ENCODE peak calls at places on chromosomes 11 and 22, in eight cellular contexts. V is kidney, F is nephron progenitor cell, N is WTC11, Z is left lung, Q is ovary, L is testis, G is progenitor cell of endocrine pancreas. K is an unnamed sample.

GRCh38 chr11:130478204-130478701 is 29.8 kb downstream of the ADAMTS15 start:
- DNase-seq in V (peak; percentile 93), F (peak; percentile 50), N (no peak), Z (peak; percentile 56), Q (peak; percentile 89), L (peak; percentile 67), G (no peak), K (peak; percentile 87)

GRCh38 chr11:66743271-66743968 is 14.4 kb upstream of the SPTBN2 start:
- DNase-seq in V (peak; percentile 89), F (no peak), N (no peak), Z (peak; percentile 72), Q (no peak), L (no peak), G (no peak), K (no peak)

GRCh38 chr22:19082101-19082500 is 40.1 kb downstream of the DGCR2 start:
- DNase-seq in V (no peak), F (no peak), N (no peak), Z (no peak), Q (no peak), L (no peak), G (no peak), K (no peak)

GRCh38 chr22:20403779-20404140 is 9.8 kb downstream of the ZNF74 start:
- DNase-seq in V (no peak), F (no peak), N (no peak), Z (no peak), Q (no peak), L (no peak), G (no peak), K (no peak)

GRCh38 chr22:25482091-25482760 is 82.2 kb upstream of the GRK3 start:
- DNase-seq in V (no peak), F (no peak), N (no peak), Z (no peak), Q (no peak), L (peak; percentile 30), G (no peak), K (no peak)

GRCh38 chr11:11776714-11777113 is 65.1 kb upstream of the USP47 start:
- DNase-seq in V (no peak), F (no peak), N (no peak), Z (no peak), Q (no peak), L (no peak), G (no peak), K (no peak)

GRCh38 chr11:1969036-1969435 is 21.9 kb downstream of the MRPL23 start:
- DNase-seq in V (no peak), F (no peak), N (no peak), Z (no peak), Q (no peak), L (no peak), G (no peak), K (no peak)

GRCh38 chr11:34065505-34066203 is 14.1 kb downstream of the CAPRIN1 start:
- DNase-seq in V (no peak), F (no peak), N (peak; percentile 21), Z (no peak), Q (no peak), L (no peak), G (no peak), K (no peak)

GRCh38 chr11:59802639-59803176 is 7.9 kb downstream of the MRPL16 start:
- DNase-seq in V (no peak), F (no peak), N (no peak), Z (no peak), Q (peak; percentile 16), L (peak; percentile 41), G (no peak), K (no peak)
- TF ChIP-seq CTCF in V (peak; percentile 69), F (peak; percentile 50), N (peak; percentile 23), Z (peak; percentile 64), Q (peak; percentile 38), L (peak; percentile 65), G (peak; percentile 76), K (peak; percentile 75)

GRCh38 chr11:117843666-117844484 is 19.3 kb upstream of the FXYD2 start:
- DNase-seq in V (peak; percentile 90), F (peak; percentile 90), N (peak; percentile 84), Z (peak; percentile 73), Q (peak; percentile 78), L (peak; percentile 93), G (peak; percentile 74), K (peak; percentile 85)
- TF ChIP-seq CTCF in V (peak; percentile 100), F (peak; percentile 98), N (peak; percentile 99), Z (peak; percentile 100), Q (peak; percentile 94), L (peak; percentile 96), G (peak; percentile 89), K (peak; percentile 99)

DNA sequence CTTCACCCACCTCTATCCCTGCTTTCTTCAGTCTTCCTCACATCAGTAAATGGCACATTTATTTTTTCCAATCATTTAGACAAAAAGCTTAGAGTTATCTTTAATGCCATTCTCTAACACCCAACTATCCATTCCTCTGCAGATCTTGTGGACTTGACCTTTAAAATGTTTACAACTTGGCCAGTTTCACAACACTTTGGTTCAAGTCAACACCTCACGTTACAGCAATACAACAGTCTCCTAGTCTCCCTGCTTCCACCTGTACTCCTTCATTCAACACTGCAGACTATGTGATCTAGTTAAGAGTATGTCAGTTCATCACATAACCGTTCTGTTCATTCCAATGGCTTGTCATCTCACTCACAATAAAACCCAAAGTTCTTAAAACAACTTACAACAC is 305.2 kb downstream of the SWAP70 start:
- DNase-seq in V (no peak), F (no peak), N (no peak), Z (no peak), Q (no peak), L (no peak), G (no peak), K (no peak)
- TF ChIP-seq CTCF in V (no peak), F (no peak), N (no peak), Z (no peak), Q (no peak), L (no peak), G (no peak), K (no peak)

GRCh38 chr22:33274214-33274828 is 216.1 kb upstream of the SYN3 start:
- DNase-seq in V (no peak), F (peak; percentile 44), N (peak; percentile 73), Z (no peak), Q (no peak), L (peak; percentile 31), G (no peak), K (no peak)
- TF ChIP-seq CTCF in V (peak; percentile 27), F (peak; percentile 45), N (peak; percentile 74), Z (no peak), Q (no peak), L (no peak), G (peak; percentile 49), K (no peak)

GRCh38 chr11:69012092-69013008 is 696 bp downstream of the MRGPRF start:
- DNase-seq in V (peak; percentile 74), F (no peak), N (no peak), Z (no peak), Q (peak; percentile 59), L (no peak), G (no peak), K (peak; percentile 60)
- TF ChIP-seq CTCF in V (no peak), F (no peak), N (no peak), Z (no peak), Q (no peak), L (no peak), G (no peak), K (no peak)

GRCh38 chr11:68300076-68300830 is 12.1 kb upstream of the LRP5 start:
- DNase-seq in V (no peak), F (no peak), N (no peak), Z (no peak), Q (no peak), L (no peak), G (no peak), K (no peak)
- TF ChIP-seq CTCF in V (no peak), F (no peak), N (no peak), Z (no peak), Q (no peak), L (no peak), G (no peak), K (no peak)

GRCh38 chr22:48574776-48575566 is 1252.7 kb downstream of the BRD1 start:
- DNase-seq in V (peak; percentile 79), F (peak; percentile 86), N (peak; percentile 79), Z (no peak), Q (peak; percentile 30), L (peak; percentile 62), G (peak; percentile 84), K (no peak)

GRCh38 chr22:48577014-48577690 is 1250.5 kb downstream of the BRD1 start:
- DNase-seq in V (peak; percentile 61), F (no peak), N (peak; percentile 32), Z (no peak), Q (no peak), L (no peak), G (no peak), K (no peak)

GRCh38 chr22:48575567-48576332 is 1251.9 kb downstream of the BRD1 start:
- DNase-seq in V (peak; percentile 56), F (peak; percentile 41), N (no peak), Z (no peak), Q (no peak), L (no peak), G (no peak), K (no peak)

GRCh38 chr22:48577691-48578090 is 1250.0 kb downstream of the BRD1 start:
- DNase-seq in V (peak; percentile 55), F (no peak), N (no peak), Z (no peak), Q (no peak), L (no peak), G (no peak), K (no peak)

GRCh38 chr22:48576333-48577013 is 1251.2 kb downstream of the BRD1 start:
- DNase-seq in V (peak; percentile 71), F (peak; percentile 80), N (peak; percentile 67), Z (no peak), Q (no peak), L (no peak), G (peak; percentile 72), K (no peak)
- TF ChIP-seq CTCF in V (peak; percentile 37), F (peak; percentile 53), N (no peak), Z (no peak), Q (no peak), L (peak; percentile 10), G (peak; percentile 77), K (peak; percentile 74)

GRCh38 chr11:3893311-3893710 is 37.8 kb downstream of the STIM1 start:
- DNase-seq in V (no peak), F (no peak), N (no peak), Z (no peak), Q (no peak), L (no peak), G (no peak), K (no peak)
- TF ChIP-seq CTCF in V (no peak), F (no peak), N (no peak), Z (no peak), Q (no peak), L (no peak), G (no peak), K (no peak)

GRCh38 chr11:92735039-92735438 is 234.4 kb upstream of the MTNR1B start:
- DNase-seq in V (no peak), F (no peak), N (no peak), Z (no peak), Q (no peak), L (no peak), G (no peak), K (no peak)
- TF ChIP-seq CTCF in V (peak; percentile 3), F (peak; percentile 35), N (no peak), Z (no peak), Q (no peak), L (no peak), G (peak; percentile 57), K (no peak)

K was measured in uterus.